ENCODE peak calls at places on chromosomes 11 and 22, in five cellular contexts. L, C, E, I and X are unnamed samples.

GRCh38 chr11:130728185-130729160 is 187.8 kb downstream of the SNX19 start:
- DNase-seq in L (no peak), C (no peak), I (no peak), E (no peak), X (no peak)

GRCh38 chr11:58192229-58192628 is 3.4 kb downstream of the OR9Q2 start:
- DNase-seq in C (no peak), L (no peak), E (no peak), I (no peak), X (no peak)

GRCh38 chr11:115873813-115874212 is 369.6 kb upstream of the CADM1 start:
- DNase-seq in I (no peak), L (no peak), E (no peak), C (no peak), X (no peak)

GRCh38 chr11:133526790-133527189 is 5.5 kb downstream of the OPCML start:
- DNase-seq in C (no peak), L (peak), E (peak), I (no peak), X (no peak)

GRCh38 chr11:68065841-68066240 is 27.0 kb downstream of the TCIRG1 start:
- DNase-seq in I (no peak), E (no peak), C (no peak), L (no peak), X (no peak)

GRCh38 chr11:12508151-12508740 is 130.9 kb downstream of the PARVA start:
- DNase-seq in L (peak), C (peak), E (no peak), I (no peak), X (peak)

GRCh38 chr11:57303280-57303989 is 21.3 kb downstream of the TNKS1BP1 start:
- DNase-seq in E (no peak), C (no peak), L (no peak), I (no peak), X (no peak)

GRCh38 chr22:40044870-40045834 is 50.4 kb downstream of the FAM83F start:
- DNase-seq in L (peak), I (no peak), C (no peak), E (peak), X (peak)

GRCh38 chr11:7072401-7073028 is 16.3 kb upstream of the RBMXL2 start:
- DNase-seq in C (no peak), E (no peak), I (no peak), L (no peak), X (no peak)

GRCh38 chr11:67265633-67266423 is 445 bp upstream of the GRK2 start:
- DNase-seq in C (no peak), E (peak), L (peak), I (no peak), X (peak)

GRCh38 chr11:71266114-71266833 is 13.9 kb upstream of the SHANK2 start:
- DNase-seq in I (no peak), L (no peak), E (no peak), C (no peak), X (no peak)